ENCODE peak calls at places on chromosomes 16 and 17, in eight cellular contexts. D, V, M, H, W, J, L and X are unnamed samples.

GRCh38 chr17:39769974-39770587 is 32.3 kb downstream of the GRB7 start:
- DNase-seq in L (no peak), V (no peak), D (peak), M (no peak), H (peak), J (no peak), W (peak), X (no peak)

GRCh38 chr16:49003992-49004391 is 277.6 kb downstream of the CBLN1 start:
- DNase-seq in H (no peak), D (no peak), W (no peak), L (no peak), M (no peak), J (no peak), V (no peak), X (no peak)

GRCh38 chr17:55237268-55237667 is 27.5 kb upstream of the HLF start:
- DNase-seq in W (peak), J (no peak), M (no peak), H (no peak), L (no peak), V (no peak), D (peak), X (no peak)

GRCh38 chr17:78132086-78132676 is 1.6 kb downstream of the TMC8 start:
- DNase-seq in H (peak), W (no peak), D (peak), M (peak), L (peak), V (no peak), J (peak), X (peak)

GRCh38 chr17:61561354-61561753 is 29.7 kb downstream of the NACA2 start:
- DNase-seq in M (no peak), D (no peak), W (no peak), J (no peak), H (no peak), L (no peak), V (no peak), X (no peak)

GRCh38 chr16:79265701-79266100 is 334.8 kb downstream of the MAF start:
- DNase-seq in M (no peak), W (no peak), H (no peak), D (no peak), V (no peak), J (no peak), L (no peak), X (no peak)

GRCh38 chr17:4551141-4551540 is 4.0 kb downstream of the MYBBP1A start:
- DNase-seq in L (peak), V (peak), D (no peak), M (no peak), J (no peak), W (peak), H (no peak), X (no peak)

GRCh38 chr16:14436410-14436955 is 193.6 kb downstream of the PARN start:
- DNase-seq in H (no peak), V (no peak), D (no peak), L (no peak), W (no peak), J (no peak), M (no peak), X (no peak)

GRCh38 chr16:68612996-68613395 is 32.1 kb upstream of the CDH3 start:
- DNase-seq in H (no peak), L (no peak), V (no peak), W (no peak), J (no peak), M (no peak), D (no peak), X (no peak)

GRCh38 chr16:8831450-8832382 is 34.1 kb downstream of the PMM2 start:
- DNase-seq in H (no peak), W (no peak), M (no peak), V (no peak), J (no peak), D (no peak), L (no peak), X (no peak)

GRCh38 chr16:15899538-15900100 is 11.2 kb upstream of the CEP20 start:
- DNase-seq in H (peak), L (no peak), W (peak), M (peak), D (no peak), J (no peak), V (no peak), X (peak)

DNA sequence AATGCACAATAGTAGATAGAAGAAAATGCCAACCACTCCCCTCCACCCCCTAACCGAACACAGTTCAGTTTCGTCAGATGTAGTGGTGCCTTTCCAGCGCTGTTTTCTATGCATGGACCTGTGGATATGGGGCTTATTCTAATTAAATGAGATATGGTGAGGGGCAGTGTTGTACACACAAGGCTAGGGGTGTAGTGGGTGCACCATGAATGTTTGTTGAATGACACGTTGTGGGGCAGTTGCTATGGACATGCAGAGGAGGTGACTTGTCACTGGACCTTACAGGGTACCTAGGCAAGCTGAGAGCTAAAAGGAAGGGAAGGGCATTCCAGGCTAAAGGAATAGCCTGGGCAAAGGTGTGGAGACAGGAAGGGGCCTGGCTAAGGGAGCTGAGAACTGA is 3.4 kb downstream of the PDK2 start:
- DNase-seq in M (no peak), D (no peak), H (no peak), V (no peak), W (no peak), J (peak), L (no peak), X (no peak)
- H3K27ac ChIP-seq in M (no peak), D (no peak), H (no peak), V (peak), W (no peak), J (no peak), L (peak), X (peak)

GRCh38 chr17:33499025-33499424 is 205.9 kb upstream of the ASIC2 start:
- DNase-seq in H (no peak), L (no peak), W (no peak), V (no peak), J (no peak), D (no peak), M (no peak), X (no peak)
- H3K27ac ChIP-seq in H (no peak), L (no peak), W (no peak), V (no peak), J (no peak), D (no peak), M (no peak), X (no peak)

DNA sequence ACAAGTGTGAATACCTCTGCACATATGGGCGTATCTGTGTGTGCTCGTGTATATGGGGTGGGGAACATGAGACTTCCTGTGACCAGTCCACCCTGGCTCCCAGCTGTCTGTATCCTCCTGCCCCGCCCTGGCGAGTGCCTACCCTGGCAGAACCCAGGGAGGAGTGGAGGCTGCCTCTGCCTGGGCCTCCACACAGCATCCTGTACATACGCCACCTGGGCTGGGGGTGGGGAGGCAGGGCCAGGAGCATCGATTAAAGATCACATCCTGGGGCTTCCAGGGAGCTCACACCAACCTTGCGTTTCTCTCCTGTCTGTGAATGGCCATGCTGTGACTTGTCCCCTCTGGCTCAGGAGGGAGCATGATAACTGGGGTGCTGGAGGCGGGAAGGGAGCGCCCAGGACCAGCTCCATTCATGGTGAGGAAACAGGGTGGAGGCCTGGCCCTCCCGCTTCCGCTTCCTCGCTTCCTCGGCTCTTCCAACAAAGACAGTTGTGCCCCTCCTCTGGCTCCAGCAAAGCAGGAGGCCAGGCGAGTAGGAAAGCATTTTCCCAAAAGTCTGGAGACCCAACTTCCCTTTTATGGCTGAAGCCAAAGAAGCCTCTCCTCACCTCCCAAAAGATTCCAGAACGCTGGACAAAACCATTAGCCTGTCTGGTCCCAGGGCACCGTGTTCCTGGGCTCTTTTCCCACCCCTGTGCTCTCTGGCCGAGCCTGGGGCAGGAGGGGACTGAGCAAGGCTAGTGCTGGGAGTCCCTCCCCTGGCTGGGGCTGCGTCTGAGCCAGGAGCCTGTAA is 23.0 kb downstream of the ADAM11 start:
- DNase-seq in J (peak), L (peak), M (no peak), W (no peak), V (peak), H (no peak), D (no peak), X (no peak)
- H3K27ac ChIP-seq in J (peak), L (peak), M (no peak), W (no peak), V (peak), H (no peak), D (no peak), X (no peak)

DNA sequence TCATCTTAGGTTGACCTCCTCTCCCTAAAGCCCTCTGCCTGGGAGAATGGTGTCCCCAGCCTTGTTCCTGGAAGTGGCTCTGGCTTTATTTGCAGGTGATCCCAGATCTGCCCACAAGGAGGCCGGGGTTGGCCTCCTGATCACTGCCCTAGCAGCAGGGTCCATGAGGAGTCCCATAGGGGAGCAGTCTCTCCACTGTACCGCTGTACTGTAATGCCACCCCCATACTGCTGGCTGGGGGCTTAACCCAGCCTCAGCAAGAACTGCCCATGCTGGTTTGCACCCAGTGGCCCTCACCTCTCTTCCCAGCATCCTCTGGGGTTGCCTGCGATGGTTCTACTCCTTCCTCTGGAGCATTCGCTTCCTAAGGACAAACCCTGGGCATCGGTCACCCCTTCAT is 39.1 kb downstream of the PSME3IP1 start:
- DNase-seq in H (no peak), V (no peak), M (peak), L (peak), W (peak), D (no peak), J (no peak), X (no peak)
- H3K27ac ChIP-seq in H (peak), V (peak), M (no peak), L (peak), W (no peak), D (no peak), J (no peak), X (no peak)

DNA sequence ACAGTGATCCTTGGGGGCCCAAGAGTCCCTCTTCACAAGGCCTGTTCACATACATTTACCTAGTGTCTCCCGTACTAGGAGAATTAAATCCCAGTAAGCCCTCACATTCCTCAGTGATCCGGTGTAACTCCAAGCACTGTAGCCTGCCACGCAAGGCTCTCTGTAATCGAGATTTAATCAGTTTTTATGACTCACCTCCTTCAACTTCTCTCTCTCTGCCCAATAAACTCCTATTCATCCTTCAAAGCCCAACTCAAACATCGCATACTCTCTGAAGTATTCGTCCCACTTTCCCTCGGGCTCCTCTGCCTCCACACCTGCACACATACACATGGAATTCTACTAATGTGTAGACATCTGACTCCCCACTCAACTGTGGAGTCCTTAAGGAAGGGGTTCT is 141.8 kb downstream of the CMIP start:
- DNase-seq in M (peak), V (peak), H (no peak), W (no peak), J (no peak), L (no peak), D (no peak), X (no peak)
- H3K27ac ChIP-seq in M (no peak), V (no peak), H (peak), W (no peak), J (no peak), L (no peak), D (no peak), X (no peak)